ENCODE peak calls at places on chromosomes 7 and 10, in six cellular contexts. R is pancreas, U is tibial artery, O is neural crest cell, A is neural progenitor cell, Q is endodermal cell. H is an unnamed sample.

GRCh38 chr10:58140706-58141347 is 126.9 kb downstream of the IPMK start:
- DNase-seq in R (no peak), U (no peak), O (no peak), A (no peak), Q (peak), H (no peak)

GRCh38 chr10:81594991-81595390 is 280.0 kb upstream of the NRG3 start:
- DNase-seq in R (no peak), U (no peak), O (no peak), A (no peak), Q (no peak), H (no peak)

GRCh38 chr10:352476-353235 is 217.4 kb downstream of the ZMYND11 start:
- DNase-seq in R (no peak), U (no peak), O (no peak), A (no peak), Q (peak), H (no peak)

GRCh38 chr10:77763453-77764430 is 126.1 kb upstream of the KCNMA1 start:
- DNase-seq in R (no peak), U (no peak), O (no peak), A (peak), Q (peak), H (no peak)

GRCh38 chr10:79108728-79109127 is 40.0 kb downstream of the ZMIZ1 start:
- DNase-seq in R (no peak), U (no peak), O (no peak), A (no peak), Q (no peak), H (no peak)

GRCh38 chr10:29838529-29838928 is 203.8 kb upstream of the SVIL start:
- DNase-seq in R (no peak), U (peak), O (no peak), A (no peak), Q (no peak), H (no peak)

GRCh38 chr10:132266594-132267161 is 41.1 kb downstream of the STK32C start:
- DNase-seq in R (no peak), U (no peak), O (no peak), A (no peak), Q (no peak), H (no peak)

GRCh38 chr7:16764942-16765341 is 11.4 kb downstream of the TSPAN13 start:
- DNase-seq in R (no peak), U (no peak), O (no peak), A (no peak), Q (no peak), H (no peak)

GRCh38 chr7:157722137-157723060 is 385.6 kb downstream of the DNAJB6 start:
- DNase-seq in R (no peak), U (no peak), O (no peak), A (no peak), Q (no peak), H (no peak)

GRCh38 chr7:45681596-45682357 is 107.6 kb downstream of the ADCY1 start:
- DNase-seq in R (no peak), U (no peak), O (no peak), A (no peak), Q (peak), H (no peak)

GRCh38 chr7:50842061-50842460 is 59.4 kb upstream of the GRB10 start:
- DNase-seq in R (no peak), U (no peak), O (no peak), A (no peak), Q (no peak), H (no peak)

GRCh38 chr7:68964060-68964459 is 634.2 kb upstream of the AUTS2 start:
- DNase-seq in R (no peak), U (no peak), O (no peak), A (peak), Q (no peak), H (no peak)

GRCh38 chr7:29806131-29806792 is at the start of gene WIPF3:
- DNase-seq in R (peak), U (no peak), O (peak), A (peak), Q (peak), H (peak)
- TF ChIP-seq CTCF in R (no peak), U (no peak), O (no peak), A (peak), Q (peak), H (no peak)

GRCh38 chr7:142485617-142486226 is 227.9 kb upstream of the PRSS58 start:
- DNase-seq in R (no peak), U (no peak), O (no peak), A (peak), Q (peak), H (peak)

GRCh38 chr7:142481548-142481947 is 223.7 kb upstream of the PRSS58 start:
- DNase-seq in R (no peak), U (no peak), O (no peak), A (peak), Q (peak), H (no peak)

GRCh38 chr7:142482899-142483658 is 225.2 kb upstream of the PRSS58 start:
- DNase-seq in R (no peak), U (peak), O (peak), A (peak), Q (peak), H (peak)

GRCh38 chr7:142487124-142487523 is 229.3 kb upstream of the PRSS58 start:
- DNase-seq in R (no peak), U (no peak), O (no peak), A (no peak), Q (no peak), H (no peak)

DNA sequence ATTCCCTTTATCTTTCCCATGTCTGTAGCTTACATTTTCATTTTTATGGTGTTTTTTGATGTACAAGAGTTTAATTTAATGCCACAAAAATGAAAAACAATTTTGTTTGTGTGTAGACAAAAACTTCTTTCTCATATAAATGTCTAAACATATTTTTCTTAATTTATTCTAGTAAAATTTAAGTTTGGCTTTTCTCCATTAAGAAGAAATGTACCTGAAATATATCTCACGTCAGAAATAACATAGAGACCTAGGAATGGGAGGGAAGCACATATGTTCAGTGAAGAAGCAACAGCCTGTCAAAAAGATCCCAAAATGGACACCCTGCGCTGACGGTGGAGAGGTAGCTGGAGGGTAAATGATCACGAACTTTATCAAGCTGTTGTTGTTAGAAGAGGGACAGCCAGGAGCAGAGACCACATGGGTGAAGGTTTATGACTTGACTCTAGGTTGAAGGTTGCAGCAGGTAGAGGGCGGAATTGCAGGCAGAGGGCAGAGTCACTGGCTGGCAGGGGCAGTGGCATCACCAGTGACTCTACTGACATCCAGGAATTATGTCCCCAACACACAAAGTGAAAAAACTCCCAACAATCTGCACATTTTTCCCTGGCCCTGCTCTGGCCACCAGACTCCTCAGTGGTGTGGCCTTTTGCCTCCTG is 225.9 kb upstream of the PRSS58 start:
- DNase-seq in R (no peak), U (no peak), O (no peak), A (no peak), Q (peak), H (no peak)
- TF ChIP-seq CTCF in R (no peak), U (no peak), O (peak), A (peak), Q (peak), H (peak)

GRCh38 chr7:1457059-1457948 is 2.0 kb downstream of the MICALL2 start:
- DNase-seq in R (no peak), U (no peak), O (no peak), A (no peak), Q (no peak), H (no peak)

GRCh38 chr7:1459930-1460756 is 873 bp upstream of the MICALL2 start:
- DNase-seq in R (no peak), U (peak), O (no peak), A (no peak), Q (no peak), H (no peak)

GRCh38 chr7:1457949-1458675 is 1.2 kb downstream of the MICALL2 start:
- DNase-seq in R (peak), U (no peak), O (no peak), A (no peak), Q (peak), H (no peak)

GRCh38 chr7:1459512-1459892 is 232 bp upstream of the MICALL2 start:
- DNase-seq in R (peak), U (peak), O (peak), A (peak), Q (peak), H (peak)

GRCh38 chr7:1458676-1459511 is at the start of gene MICALL2:
- DNase-seq in R (peak), U (peak), O (no peak), A (peak), Q (peak), H (peak)
- TF ChIP-seq CTCF in R (no peak), U (no peak), O (no peak), A (no peak), Q (no peak), H (no peak)

GRCh38 chr7:110918949-110919548 is 171.9 kb upstream of the LRRN3 start:
- DNase-seq in R (no peak), U (no peak), O (no peak), A (no peak), Q (no peak), H (no peak)
- TF ChIP-seq CTCF in R (no peak), U (no peak), O (no peak), A (no peak), Q (no peak), H (no peak)

GRCh38 chr10:70348228-70348850 is 34.1 kb downstream of the LRRC20 start:
- DNase-seq in R (peak), U (no peak), O (no peak), A (peak), Q (peak), H (peak)
- TF ChIP-seq CTCF in R (peak), U (peak), O (peak), A (peak), Q (peak), H (peak)

DNA sequence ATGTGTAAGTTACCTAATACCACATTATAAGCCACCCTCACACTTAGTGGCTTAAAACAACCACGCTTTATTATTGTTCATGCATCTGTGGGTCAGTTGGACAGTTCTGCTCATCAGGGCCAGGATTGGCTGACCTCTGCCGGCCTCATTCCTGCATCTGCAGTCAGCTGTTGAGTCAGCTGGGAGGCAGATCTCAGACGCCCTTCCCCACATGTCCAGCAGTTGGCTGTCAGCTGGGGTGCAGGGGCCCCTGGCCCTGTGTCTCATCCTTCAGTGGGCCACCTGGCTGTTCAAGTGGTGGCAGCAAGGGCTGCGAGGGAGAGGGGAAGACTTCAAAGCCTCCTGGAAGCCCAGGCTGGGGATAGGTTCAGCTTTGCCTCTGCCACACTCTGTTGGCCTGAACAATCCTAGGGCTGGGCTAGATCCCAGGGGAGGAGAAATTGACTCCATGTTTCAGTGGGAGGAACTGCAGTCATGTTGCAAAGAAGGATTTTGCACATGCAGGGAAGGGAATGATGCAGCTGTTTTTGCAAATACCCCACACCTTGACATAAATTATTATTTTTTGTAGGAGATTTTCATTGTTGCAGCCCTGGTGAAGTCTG is 33.1 kb downstream of the TACR2 start:
- DNase-seq in R (no peak), U (no peak), O (no peak), A (no peak), Q (peak), H (no peak)
- TF ChIP-seq CTCF in R (no peak), U (no peak), O (no peak), A (no peak), Q (no peak), H (no peak)

DNA sequence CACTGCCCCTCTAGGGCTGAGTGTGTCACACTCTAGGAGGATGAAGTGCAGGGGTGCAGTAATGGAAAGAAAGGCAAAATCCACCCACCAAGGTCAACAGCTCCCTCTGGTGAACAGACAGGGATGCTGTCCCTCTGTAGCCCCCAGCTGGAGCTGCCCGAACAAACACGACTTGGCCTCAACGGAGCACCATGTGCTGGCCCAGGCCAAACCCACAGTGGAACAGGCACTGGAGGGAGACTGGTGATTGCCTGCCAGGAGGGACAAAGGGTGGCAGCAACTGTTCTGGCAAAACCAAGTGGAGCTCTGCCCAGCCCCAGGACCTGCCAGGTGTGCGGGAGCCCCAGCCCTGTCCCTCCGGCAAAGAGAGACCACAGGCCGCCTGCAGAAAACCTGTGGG is 20.7 kb downstream of the PDIA4 start:
- DNase-seq in R (no peak), U (no peak), O (no peak), A (no peak), Q (no peak), H (no peak)
- TF ChIP-seq CTCF in R (no peak), U (no peak), O (no peak), A (peak), Q (peak), H (no peak)

GRCh38 chr10:102267748-102268147 is 22.4 kb downstream of the GBF1 start:
- DNase-seq in R (no peak), U (no peak), O (no peak), A (no peak), Q (no peak), H (no peak)

GRCh38 chr10:102269017-102269416 is 23.7 kb downstream of the GBF1 start:
- DNase-seq in R (no peak), U (no peak), O (no peak), A (no peak), Q (no peak), H (no peak)

GRCh38 chr10:102266670-102267069 is 21.3 kb downstream of the GBF1 start:
- DNase-seq in R (no peak), U (no peak), O (no peak), A (no peak), Q (no peak), H (no peak)

GRCh38 chr10:102274062-102274461 is 28.7 kb downstream of the GBF1 start:
- DNase-seq in R (no peak), U (no peak), O (no peak), A (no peak), Q (no peak), H (no peak)

DNA sequence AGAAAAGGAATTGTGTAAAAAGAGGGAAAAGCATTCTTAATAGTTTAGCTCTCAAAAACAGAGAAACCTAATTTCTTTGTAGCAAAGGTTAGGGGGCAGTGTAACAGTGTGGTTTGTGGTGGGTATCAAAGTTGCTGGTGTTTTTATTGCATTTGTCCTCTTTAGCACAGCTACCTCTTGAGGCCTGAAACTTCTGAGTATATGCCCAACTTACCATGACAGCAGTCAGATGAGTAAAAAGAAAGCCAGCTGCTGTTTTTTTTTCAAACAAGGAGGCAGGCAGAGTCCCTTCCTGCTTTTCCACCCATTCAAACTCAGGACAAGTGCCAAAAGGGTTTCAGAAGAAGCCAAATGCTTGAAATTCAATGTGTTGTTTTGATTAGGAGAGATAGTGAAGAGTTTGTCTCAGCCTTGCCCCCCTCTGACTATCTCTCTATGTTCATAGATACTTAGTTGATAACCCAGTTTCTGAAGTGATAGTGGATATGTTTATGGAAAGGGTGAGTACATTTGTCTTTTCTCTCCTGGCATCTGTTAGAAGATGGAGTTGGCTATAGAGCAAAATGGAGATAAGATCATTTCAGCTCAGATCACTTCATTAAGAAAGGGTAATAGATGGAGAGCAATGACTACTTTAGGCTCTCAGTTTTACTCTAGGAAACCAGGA is 23.1 kb downstream of the GBF1 start:
- DNase-seq in R (no peak), U (no peak), O (no peak), A (no peak), Q (no peak), H (no peak)
- TF ChIP-seq CTCF in R (no peak), U (no peak), O (no peak), A (no peak), Q (peak), H (no peak)